ENCODE peak calls at places on chromosomes 2 and 18, in six cellular contexts. J is upper lobe of left lung, D is astrocyte of the spinal cord, H is colonic mucosa, V is upper lobe of right lung, I is astrocyte. P is an unnamed sample.

GRCh38 chr2:96764253-96764637 is 3.5 kb downstream of the CNNM4 start:
- DNase-seq in J (no peak), I (no peak), V (peak), D (no peak), H (no peak), P (no peak)

GRCh38 chr2:5290911-5291546 is 401.2 kb upstream of the SOX11 start:
- DNase-seq in J (no peak), V (no peak), H (no peak), I (no peak), D (peak), P (no peak)

GRCh38 chr2:96762529-96763253 is 2.0 kb downstream of the CNNM4 start:
- DNase-seq in J (no peak), D (peak), I (peak), V (no peak), H (no peak), P (no peak)

GRCh38 chr2:30990176-30990575 is 148.1 kb downstream of the GALNT14 start:
- DNase-seq in V (no peak), D (no peak), I (no peak), J (no peak), H (no peak), P (no peak)

GRCh38 chr2:175167076-175167791 is 769 bp downstream of the ATF2 start:
- DNase-seq in V (no peak), J (no peak), D (peak), I (peak), H (peak), P (no peak)

GRCh38 chr18:78092901-78093300 is 843.3 kb downstream of the GALR1 start:
- DNase-seq in V (no peak), J (no peak), H (no peak), D (no peak), I (no peak), P (no peak)

GRCh38 chr2:43842866-43843226 is 4.1 kb downstream of the ABCG8 start:
- DNase-seq in V (no peak), I (no peak), J (no peak), D (no peak), H (no peak), P (no peak)

GRCh38 chr2:41884718-41885117 is 163.1 kb upstream of the PKDCC start:
- DNase-seq in H (no peak), V (no peak), J (no peak), D (no peak), I (no peak), P (no peak)

GRCh38 chr2:55137024-55137958 is 87.0 kb upstream of the RTN4 start:
- DNase-seq in D (no peak), V (no peak), J (peak), H (peak), I (no peak), P (no peak)

GRCh38 chr2:170113168-170113567 is 64.8 kb upstream of the MYO3B start:
- DNase-seq in V (no peak), D (no peak), J (no peak), I (no peak), H (no peak), P (no peak)

GRCh38 chr18:3114026-3114425 is 101.1 kb upstream of the LPIN2 start:
- DNase-seq in I (no peak), D (no peak), J (no peak), H (no peak), V (no peak), P (no peak)

GRCh38 chr18:59416818-59417217 is 57.8 kb upstream of the LMAN1 start:
- DNase-seq in D (no peak), I (no peak), J (no peak), V (no peak), H (no peak), P (no peak)

GRCh38 chr2:174342600-174343342 is 8.0 kb downstream of the SP9 start:
- DNase-seq in V (no peak), I (no peak), D (no peak), H (no peak), J (peak), P (no peak)

GRCh38 chr18:47422524-47422923 is 171.1 kb upstream of the SKOR2 start:
- DNase-seq in H (no peak), D (no peak), J (peak), V (no peak), I (no peak), P (no peak)

GRCh38 chr2:37907480-37908070 is 17.5 kb upstream of the RMDN2 start:
- DNase-seq in J (no peak), D (no peak), H (no peak), I (peak), V (no peak), P (no peak)

GRCh38 chr2:135150711-135151110 is 98.6 kb downstream of the RAB3GAP1 start:
- DNase-seq in I (no peak), H (no peak), V (no peak), J (no peak), D (no peak), P (no peak)

GRCh38 chr2:102520009-102520408 is 47.0 kb downstream of the SLC9A4 start:
- DNase-seq in H (peak), V (no peak), I (no peak), D (peak), J (no peak), P (no peak)

GRCh38 chr18:25136416-25137132 is 215.4 kb downstream of the ZNF521 start:
- DNase-seq in I (peak), V (no peak), J (no peak), D (no peak), H (no peak), P (no peak)

GRCh38 chr2:127098711-127099110 is 8.2 kb downstream of the BIN1 start:
- DNase-seq in H (no peak), D (no peak), V (peak), I (no peak), J (no peak), P (no peak)

GRCh38 chr2:11576398-11576797 is 42.6 kb downstream of the GREB1 start:
- DNase-seq in I (no peak), D (no peak), H (no peak), V (no peak), J (no peak), P (no peak)

GRCh38 chr18:35671952-35672603 is 90.5 kb downstream of the GALNT1 start:
- DNase-seq in H (peak), J (no peak), D (peak), I (no peak), V (no peak), P (no peak)

GRCh38 chr2:84271987-84272386 is 187.1 kb downstream of the SUCLG1 start:
- DNase-seq in V (no peak), J (no peak), D (no peak), H (no peak), I (no peak), P (no peak)

GRCh38 chr2:195563857-195564512 is 93.0 kb upstream of the SLC39A10 start:
- DNase-seq in V (no peak), I (peak), D (peak), J (no peak), H (no peak), P (no peak)

GRCh38 chr2:163553601-163554000 is 182.2 kb downstream of the FIGN start:
- DNase-seq in J (no peak), V (no peak), I (peak), D (peak), H (no peak), P (no peak)

GRCh38 chr2:180716186-180717180 is 263.9 kb upstream of the UBE2E3 start:
- DNase-seq in H (no peak), D (no peak), I (no peak), V (no peak), J (no peak), P (no peak)

GRCh38 chr2:204362603-204363002 is 182.7 kb upstream of the PARD3B start:
- DNase-seq in V (no peak), I (no peak), D (no peak), J (no peak), H (no peak), P (no peak)

GRCh38 chr2:204364860-204365530 is 180.3 kb upstream of the PARD3B start:
- DNase-seq in D (no peak), I (no peak), J (no peak), V (no peak), H (no peak), P (no peak)

GRCh38 chr2:204365778-204366177 is 179.5 kb upstream of the PARD3B start:
- DNase-seq in D (no peak), H (no peak), J (no peak), V (no peak), I (no peak), P (no peak)

GRCh38 chr2:204361738-204362137 is 183.5 kb upstream of the PARD3B start:
- DNase-seq in H (no peak), J (no peak), V (no peak), I (no peak), D (no peak), P (no peak)

GRCh38 chr2:204363513-204363912 is 181.8 kb upstream of the PARD3B start:
- DNase-seq in J (no peak), V (no peak), I (no peak), H (no peak), D (no peak), P (no peak)
- TF ChIP-seq CTCF in J (no peak), V (no peak), I (no peak), H (no peak), D (no peak), P (no peak)

DNA sequence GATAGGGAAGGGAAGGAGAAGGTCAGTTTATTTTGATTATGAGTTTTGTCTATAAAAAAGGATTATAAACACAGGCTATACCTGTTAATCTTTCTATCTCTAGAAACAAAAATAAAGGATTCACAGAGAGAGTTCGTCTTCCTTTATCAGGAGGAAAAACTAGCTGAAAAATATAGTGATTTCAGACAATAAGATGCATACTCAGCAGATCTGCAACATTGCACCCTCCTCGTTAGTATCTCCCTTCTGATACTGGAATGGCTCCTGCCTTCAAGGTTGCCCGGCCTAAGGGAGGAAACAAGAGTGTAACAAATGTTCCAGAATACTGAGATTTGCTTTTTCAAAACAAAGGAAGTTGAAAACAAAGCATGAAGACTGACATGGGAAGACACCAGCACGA is 48.7 kb upstream of the LRATD1 start:
- DNase-seq in D (no peak), V (no peak), J (no peak), I (no peak), H (no peak), P (no peak)
- TF ChIP-seq CTCF in D (no peak), V (no peak), J (no peak), I (no peak), H (no peak), P (no peak)

GRCh38 chr18:72530622-72531021 is 13.5 kb downstream of the CBLN2 start:
- DNase-seq in H (no peak), I (no peak), V (no peak), J (no peak), D (peak), P (no peak)
- TF ChIP-seq CTCF in H (no peak), I (peak), V (no peak), J (no peak), D (no peak), P (no peak)

GRCh38 chr18:49335677-49336076 is 124.8 kb downstream of the DYM start:
- DNase-seq in V (no peak), J (no peak), H (no peak), D (no peak), I (no peak), P (no peak)
- TF ChIP-seq CTCF in V (no peak), J (no peak), H (no peak), D (no peak), I (no peak), P (no peak)

GRCh38 chr2:99787762-99788382 is 298.1 kb upstream of the REV1 start:
- DNase-seq in I (no peak), J (no peak), V (no peak), D (no peak), H (no peak), P (no peak)

GRCh38 chr2:99784946-99785345 is 295.1 kb upstream of the REV1 start:
- DNase-seq in I (no peak), D (no peak), V (no peak), J (no peak), H (no peak), P (no peak)

GRCh38 chr2:99784282-99784681 is 294.5 kb upstream of the REV1 start:
- DNase-seq in V (no peak), J (no peak), H (no peak), I (no peak), D (no peak), P (no peak)

GRCh38 chr2:99789851-99790250 is 300.0 kb upstream of the REV1 start:
- DNase-seq in H (no peak), V (no peak), I (no peak), D (no peak), J (no peak), P (no peak)

DNA sequence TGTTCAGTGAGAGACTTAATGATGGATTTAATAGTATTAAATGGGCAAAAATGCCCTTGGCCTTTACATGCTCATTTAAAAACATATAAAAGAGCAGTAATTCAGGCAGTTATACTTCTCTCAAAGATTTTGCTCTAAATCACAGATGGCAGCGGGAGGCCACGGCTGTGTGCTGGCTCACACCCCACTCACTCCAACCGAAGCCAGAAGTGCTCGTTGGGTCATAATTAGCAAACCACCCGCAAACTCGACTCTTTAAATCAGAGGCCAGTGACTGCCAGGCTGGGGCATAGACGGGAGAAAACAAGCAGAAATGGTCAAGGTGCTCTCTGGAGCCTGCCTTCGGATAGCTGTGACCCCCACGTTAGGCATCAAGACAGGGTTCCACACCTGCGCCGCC is 297.2 kb upstream of the REV1 start:
- DNase-seq in I (no peak), H (no peak), J (no peak), V (no peak), D (no peak), P (no peak)
- TF ChIP-seq CTCF in I (no peak), H (no peak), J (no peak), V (no peak), D (no peak), P (no peak)

P was measured in natural killer cell.